ENCODE peak calls at places on chromosome 12, in six cellular contexts. G is LoVo; V is astrocyte of the spinal cord; I is A549; T is HCT116; C is stimulated activated CD8-positive, alpha-beta memory T cell treated with anti-CD3 and anti-CD28 coated beads, Interleukin-7, amount 100 ng/mL, for 1 hour. S is an unnamed sample.

GRCh38 chr12:19710811-19711793 is 271.8 kb downstream of the AEBP2 start:
- DNase-seq in G (no peak), V (peak), I (peak), C (no peak), T (no peak), S (no peak)

GRCh38 chr12:52856787-52857186 is 8.0 kb upstream of the KRT78 start:
- DNase-seq in T (no peak), C (no peak), I (no peak), G (no peak), V (no peak), S (no peak)

GRCh38 chr12:48678561-48679185 is 3.4 kb downstream of the KANSL2 start:
- DNase-seq in V (no peak), G (no peak), T (no peak), C (no peak), I (no peak), S (no peak)

GRCh38 chr12:106138646-106139421 is at the start of gene NUAK1:
- DNase-seq in T (no peak), G (peak), V (peak), C (no peak), I (peak), S (no peak)

GRCh38 chr12:92288533-92288932 is 142.9 kb upstream of the BTG1 start:
- DNase-seq in C (no peak), I (no peak), G (no peak), T (no peak), V (no peak), S (no peak)

GRCh38 chr12:104132351-104132956 is 5.6 kb downstream of the NFYB start:
- DNase-seq in G (no peak), I (no peak), V (no peak), C (no peak), T (no peak), S (no peak)

GRCh38 chr12:29957835-29958234 is 174.1 kb upstream of the TMTC1 start:
- DNase-seq in C (no peak), T (no peak), G (peak), I (no peak), V (no peak), S (peak)

GRCh38 chr12:4355150-4355842 is 24.2 kb downstream of the FGF23 start:
- DNase-seq in V (no peak), T (no peak), I (no peak), G (no peak), C (no peak), S (no peak)

GRCh38 chr12:45200497-45201043 is 15.3 kb upstream of the ANO6 start:
- DNase-seq in T (no peak), G (no peak), C (no peak), V (no peak), I (no peak), S (no peak)

GRCh38 chr12:21985155-21985554 is 43.9 kb upstream of the ABCC9 start:
- DNase-seq in C (no peak), T (no peak), V (no peak), I (no peak), G (no peak), S (no peak)

GRCh38 chr12:124992874-124993567 is 424 bp upstream of the BRI3BP start:
- DNase-seq in T (peak), I (peak), G (peak), V (peak), C (peak), S (peak)

GRCh38 chr12:113239288-113239771 is 18.1 kb downstream of the TPCN1 start:
- DNase-seq in G (peak), V (no peak), I (no peak), T (no peak), C (no peak), S (no peak)

GRCh38 chr12:46530373-46531056 is 157.9 kb upstream of the SLC38A2 start:
- DNase-seq in V (no peak), C (no peak), I (no peak), T (no peak), G (no peak), S (no peak)

GRCh38 chr12:24226745-24227350 is 277.4 kb upstream of the SOX5 start:
- DNase-seq in V (peak), I (no peak), T (no peak), C (no peak), G (peak), S (no peak)